ENCODE peak calls at places on chromosomes 1 and 21, in eight cellular contexts. V, P, F, K, B, C, X and Q are unnamed samples. For H3K36me3 and H3K27me3, the result is how much of the 10 kb centered on the place peaks cover.

GRCh38 chr1:31063636-31064035 is 1.9 kb downstream of the PUM1 start:
- ATAC-seq in K (no peak), C (no peak), X (peak), F (no peak), V (no peak), P (no peak), B (no peak), Q (no peak)

GRCh38 chr21:34836103-34836932 is 167.5 kb downstream of the CLIC6 start:
- ATAC-seq in F (peak), C (peak), V (peak), B (peak), K (peak), P (no peak), X (no peak), Q (peak)

GRCh38 chr1:230132758-230133157 is 65.7 kb downstream of the GALNT2 start:
- ATAC-seq in K (no peak), B (no peak), F (no peak), C (no peak), X (peak), V (no peak), P (no peak), Q (no peak)

GRCh38 chr1:211925016-211925415 is 94.5 kb upstream of the LPGAT1 start:
- ATAC-seq in P (no peak), K (no peak), F (no peak), X (no peak), B (peak), C (no peak), V (no peak), Q (no peak)

GRCh38 chr1:20480261-20481157 is 5.5 kb downstream of the CAMK2N1 start:
- ATAC-seq in X (no peak), P (no peak), F (peak), B (no peak), V (no peak), C (peak), K (no peak), Q (no peak)

GRCh38 chr1:214418380-214418779 is 133.0 kb downstream of the PTPN14 start:
- ATAC-seq in B (peak), X (peak), C (no peak), F (no peak), K (peak), P (no peak), V (no peak), Q (no peak)

GRCh38 chr1:23601968-23602876 is 42.9 kb upstream of the ID3 start:
- ATAC-seq in F (no peak), P (peak), V (no peak), C (no peak), X (peak), K (no peak), B (no peak), Q (no peak)

GRCh38 chr1:94661431-94661830 is 119.9 kb upstream of the F3 start:
- ATAC-seq in F (no peak), B (no peak), C (no peak), X (no peak), P (no peak), V (no peak), K (no peak), Q (no peak)

GRCh38 chr1:162732566-162733335 is 57.8 kb upstream of the HSD17B7 start:
- ATAC-seq in B (no peak), X (no peak), K (peak), F (peak), V (peak), C (peak), P (no peak), Q (peak)

GRCh38 chr1:116880952-116881351 is 28.8 kb upstream of the PTGFRN start:
- ATAC-seq in V (no peak), X (no peak), P (no peak), F (no peak), K (no peak), B (no peak), C (no peak), Q (no peak)

GRCh38 chr1:232589809-232590741 is 39.9 kb downstream of the SIPA1L2 start:
- ATAC-seq in V (peak), B (no peak), K (peak), F (peak), P (no peak), C (no peak), X (peak), Q (no peak)

GRCh38 chr21:16454371-16454770 is 724.6 kb downstream of the USP25 start:
- ATAC-seq in K (peak), V (peak), P (no peak), X (no peak), C (no peak), F (peak), B (no peak), Q (no peak)

GRCh38 chr1:14627608-14628489 is 29.4 kb downstream of the KAZN start:
- ATAC-seq in K (no peak), X (no peak), V (no peak), F (no peak), B (no peak), C (no peak), P (no peak), Q (peak)

GRCh38 chr1:55039342-55040082 is at the start of gene PCSK9:
- ATAC-seq in B (peak), P (no peak), V (peak), X (no peak), C (peak), F (peak), K (peak), Q (peak)

GRCh38 chr21:41764558-41765392 is 2.1 kb downstream of the RIPK4 start:
- ATAC-seq in X (no peak), B (no peak), V (no peak), C (peak), P (no peak), K (no peak), F (peak), Q (no peak)

GRCh38 chr1:232577809-232578208 is 52.1 kb downstream of the SIPA1L2 start:
- ATAC-seq in X (no peak), C (no peak), K (no peak), F (no peak), P (no peak), B (no peak), V (no peak), Q (no peak)

GRCh38 chr21:45199201-45199600 is 88.5 kb downstream of the POFUT2 start:
- ATAC-seq in P (no peak), B (no peak), C (no peak), V (no peak), K (no peak), X (no peak), F (no peak), Q (no peak)

GRCh38 chr1:81351864-81352263 is 448.9 kb upstream of the ADGRL2 start:
- ATAC-seq in C (no peak), X (no peak), F (no peak), P (no peak), V (no peak), K (no peak), B (no peak), Q (no peak)

GRCh38 chr1:212179394-212180076 is 105.7 kb upstream of the PPP2R5A start:
- ATAC-seq in C (no peak), K (no peak), V (peak), P (no peak), X (no peak), B (peak), F (no peak), Q (no peak)

GRCh38 chr21:41761211-41762181 is 5.4 kb downstream of the RIPK4 start:
- ATAC-seq in X (no peak), V (peak), B (peak), K (peak), P (no peak), C (peak), F (peak), Q (peak)

GRCh38 chr1:213051127-213051880 is at the start of gene RPS6KC1:
- ATAC-seq in C (peak), F (peak), B (peak), V (peak), K (peak), X (peak), P (peak), Q (peak)

GRCh38 chr1:9107156-9107555 is 21.7 kb downstream of the GPR157 start:
- ATAC-seq in V (no peak), C (no peak), F (no peak), K (no peak), P (no peak), X (no peak), B (no peak), Q (no peak)
- H3K36me3 ChIP-seq in V (half or more), C (under half), F (under half), K (under half), P (under half), X (under half), B (under half), Q (under half)

DNA sequence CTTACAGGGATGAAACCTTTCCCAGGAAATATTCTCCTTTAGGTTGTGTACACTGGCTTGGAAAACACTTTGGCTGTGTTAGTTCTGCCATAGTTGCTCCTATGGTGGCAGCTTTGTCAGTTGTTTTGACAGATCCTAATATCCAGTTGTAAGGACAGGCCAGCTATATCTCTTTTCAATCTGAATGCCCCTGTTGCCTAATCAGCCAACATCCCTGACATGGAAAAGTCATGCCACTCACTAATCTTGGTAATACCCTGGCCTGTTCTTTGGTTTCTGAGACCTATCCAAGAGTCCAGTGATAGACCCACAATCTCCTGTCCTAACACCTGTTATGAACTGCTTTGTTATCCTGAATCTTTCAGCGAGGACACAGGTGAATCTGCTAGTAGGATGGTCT is 148.8 kb downstream of the MRPL39 start:
- ATAC-seq in P (no peak), F (no peak), V (no peak), C (no peak), K (no peak), B (no peak), X (no peak), Q (no peak)
- H3K27me3 ChIP-seq in P (under half), F (under half), V (under half), C (under half), K (under half), B (under half), X (under half), Q (under half)

DNA sequence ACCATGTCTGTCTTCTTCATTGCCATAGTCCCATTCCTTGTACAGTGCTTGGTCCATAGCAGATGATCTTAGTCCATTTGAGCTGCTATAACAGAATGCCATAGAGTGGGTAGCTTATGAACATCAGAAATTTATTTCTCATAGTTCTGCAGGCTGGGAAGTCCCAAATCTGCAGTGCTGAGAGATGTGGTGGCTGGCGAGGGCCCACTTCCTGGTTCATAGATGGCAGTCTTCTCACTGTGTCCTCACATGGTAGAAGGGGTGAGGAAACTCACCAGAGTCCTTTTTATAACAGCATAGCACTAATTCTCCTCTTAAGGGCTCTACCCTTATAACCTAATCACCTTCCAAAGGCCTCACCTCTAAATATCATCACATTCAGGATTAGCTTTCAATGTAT is 23.1 kb upstream of the RAP1A start:
- ATAC-seq in X (peak), C (no peak), B (no peak), P (peak), F (peak), V (no peak), K (no peak), Q (no peak)
- H3K27ac ChIP-seq in X (peak), C (no peak), B (no peak), P (no peak), F (no peak), V (no peak), K (no peak), Q (peak)

GRCh38 chr21:40155563-40155962 is 288.3 kb downstream of the PCP4 start:
- ATAC-seq in V (no peak), K (no peak), X (no peak), B (no peak), C (no peak), P (no peak), F (no peak), Q (no peak)
- H3K36me3 ChIP-seq in V (under half), K (under half), X (under half), B (under half), C (under half), P (under half), F (under half), Q (under half)

DNA sequence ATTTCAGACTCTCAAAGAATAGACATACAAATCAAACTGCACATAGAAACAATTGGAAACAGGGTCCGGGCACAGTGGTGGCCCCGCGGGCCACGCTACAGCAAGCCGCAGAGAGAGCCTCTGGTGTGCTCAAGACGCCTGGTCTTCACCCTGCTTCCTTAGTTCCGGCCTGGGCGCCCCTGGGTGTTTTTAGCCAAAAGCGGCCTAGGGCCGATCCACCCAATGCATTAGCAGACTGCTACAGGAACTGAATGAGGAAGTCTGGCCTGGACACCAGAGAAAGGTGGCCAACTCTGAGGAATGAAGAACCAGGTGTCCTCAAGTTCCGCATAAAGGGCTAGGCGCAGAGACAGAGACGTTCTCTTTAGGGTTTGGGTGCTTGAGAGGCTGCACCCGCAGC is 1.7 kb downstream of the PRRX1 start:
- ATAC-seq in C (no peak), X (peak), B (no peak), V (no peak), P (no peak), K (no peak), F (no peak), Q (no peak)
- H3K27me3 ChIP-seq in C (half or more), X (under half), B (under half), V (under half), P (under half), K (under half), F (under half), Q (half or more)

GRCh38 chr1:204113900-204114299 is 37.9 kb downstream of the ETNK2 start:
- ATAC-seq in B (no peak), C (no peak), P (no peak), V (no peak), K (no peak), X (no peak), F (no peak), Q (peak)

GRCh38 chr1:204112876-204113730 is 38.7 kb downstream of the ETNK2 start:
- ATAC-seq in V (no peak), B (no peak), X (no peak), F (no peak), K (no peak), C (no peak), P (no peak), Q (peak)

GRCh38 chr1:204107892-204108291 is 35.0 kb downstream of the SOX13 start:
- ATAC-seq in B (no peak), X (no peak), K (no peak), P (no peak), F (no peak), C (no peak), V (no peak), Q (no peak)

GRCh38 chr1:204108312-204109141 is 35.6 kb downstream of the SOX13 start:
- ATAC-seq in V (no peak), C (peak), B (no peak), K (no peak), X (no peak), F (peak), P (no peak), Q (no peak)

GRCh38 chr1:204110894-204111633 is 38.1 kb downstream of the SOX13 start:
- ATAC-seq in C (no peak), P (no peak), X (no peak), B (no peak), F (no peak), V (peak), K (no peak), Q (no peak)
- H3K27ac ChIP-seq in C (no peak), P (no peak), X (no peak), B (no peak), F (no peak), V (no peak), K (no peak), Q (no peak)

GRCh38 chr1:108314815-108315214 is 70.9 kb upstream of the NBPF4 start:
- ATAC-seq in B (no peak), F (no peak), X (no peak), V (no peak), C (no peak), P (no peak), K (no peak), Q (no peak)
- H3K36me3 ChIP-seq in B (under half), F (under half), X (under half), V (under half), C (under half), P (under half), K (under half), Q (under half)

DNA sequence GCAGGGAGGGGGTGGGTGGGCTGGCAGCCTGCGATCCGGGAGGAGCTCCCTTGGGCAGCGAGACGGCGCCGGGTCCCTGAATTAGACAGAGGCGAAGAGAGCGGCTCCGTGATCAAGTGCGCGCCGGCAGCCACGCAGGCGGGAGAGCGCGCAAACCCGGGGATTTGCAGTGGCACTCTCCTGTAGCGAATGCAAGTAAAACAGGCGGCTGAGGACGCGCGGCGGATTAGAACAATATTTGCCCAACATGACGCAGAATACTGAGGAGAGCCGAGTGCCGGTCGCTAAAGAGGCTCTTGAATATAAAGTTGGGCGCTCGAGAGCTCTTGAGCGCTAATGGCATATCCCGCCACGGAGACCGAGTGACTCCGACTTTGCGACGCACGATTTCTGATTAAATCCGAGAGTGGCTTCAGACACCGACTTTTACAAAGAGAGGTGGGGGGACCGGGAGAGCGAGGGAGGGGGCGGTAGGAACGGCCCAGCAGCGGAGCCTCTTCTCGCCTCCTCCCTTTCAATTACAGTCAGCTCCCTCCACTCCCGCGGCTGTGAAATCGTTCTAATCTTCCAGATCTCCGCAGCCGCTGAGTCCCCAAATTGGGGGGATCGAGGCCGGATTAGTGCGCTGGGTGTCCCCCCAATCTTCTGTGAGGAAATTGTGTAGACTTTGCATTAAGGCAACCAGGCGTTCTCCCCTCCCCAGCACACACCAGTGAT is 2.2 kb downstream of the PAX7 start:
- ATAC-seq in P (no peak), V (peak), K (no peak), F (no peak), B (no peak), X (no peak), C (no peak), Q (no peak)
- H3K27me3 ChIP-seq in P (under half), V (under half), K (under half), F (under half), B (under half), X (under half), C (half or more), Q (half or more)

DNA sequence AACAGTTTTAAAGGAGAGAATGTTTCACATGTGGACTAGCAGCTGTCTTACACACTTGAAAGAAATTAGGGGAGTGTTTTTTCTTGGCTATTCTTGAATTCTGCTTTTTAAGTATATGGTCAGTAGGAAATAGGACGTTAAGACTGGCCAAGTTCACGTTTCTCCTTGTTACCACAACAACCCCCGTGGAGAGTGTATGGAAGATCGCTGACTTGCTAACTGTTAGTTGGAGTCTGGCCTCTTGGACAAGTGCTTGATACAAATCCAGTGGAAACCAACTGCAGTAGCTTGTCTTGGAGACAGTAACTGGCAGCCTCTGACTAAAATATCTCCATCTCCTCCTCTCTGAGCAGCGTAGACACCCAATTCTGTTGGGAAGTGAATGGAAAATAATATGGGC is 3.8 kb upstream of the NFIA start:
- ATAC-seq in B (no peak), P (no peak), F (no peak), K (no peak), V (no peak), X (no peak), C (no peak), Q (no peak)
- H3K27ac ChIP-seq in B (peak), P (peak), F (peak), K (peak), V (peak), X (no peak), C (peak), Q (peak)